ENCODE peak calls at places on chromosomes 3 and 15, in seven cellular contexts. One of them, this sample, is unnamed.

GRCh38 chr15:83928392-83928734 is 274.4 kb downstream of the ADAMTSL3 start:
- DNase-seq in GM13977: peak; percentile 55
- DNase-seq in heart left ventricle: no peak
- DNase-seq in GM23338: no peak
- DNase-seq in Calu3: no peak
- DNase-seq in stomach: no peak
- DNase-seq in GM13976: peak; percentile 40
- DNase-seq in this sample: peak; percentile 76

GRCh38 chr15:46260937-46261336 is 626.1 kb downstream of the SQOR start:
- DNase-seq in GM13977: no peak
- DNase-seq in heart left ventricle: no peak
- DNase-seq in GM23338: peak; percentile 65
- DNase-seq in Calu3: peak; percentile 9
- DNase-seq in stomach: no peak
- DNase-seq in GM13976: no peak
- DNase-seq in this sample: no peak

GRCh38 chr3:47347217-47347801 is 33.5 kb upstream of the PTPN23 start:
- DNase-seq in GM13977: peak; percentile 76
- DNase-seq in heart left ventricle: no peak
- DNase-seq in GM23338: peak; percentile 22
- DNase-seq in Calu3: no peak
- DNase-seq in stomach: no peak
- DNase-seq in GM13976: peak; percentile 78
- DNase-seq in this sample: peak; percentile 51

GRCh38 chr3:14570089-14570488 is 29.9 kb upstream of the GRIP2 start:
- DNase-seq in GM13977: no peak
- DNase-seq in heart left ventricle: no peak
- DNase-seq in GM23338: no peak
- DNase-seq in Calu3: no peak
- DNase-seq in stomach: no peak
- DNase-seq in GM13976: no peak
- DNase-seq in this sample: no peak

GRCh38 chr15:70826634-70827033 is 27.3 kb downstream of the LARP6 start:
- DNase-seq in GM13977: no peak
- DNase-seq in heart left ventricle: peak; percentile 50
- DNase-seq in GM23338: no peak
- DNase-seq in Calu3: peak; percentile 58
- DNase-seq in stomach: no peak
- DNase-seq in GM13976: no peak
- DNase-seq in this sample: no peak

GRCh38 chr15:98614681-98615080 is 33.7 kb upstream of the IGF1R start:
- DNase-seq in GM13977: no peak
- DNase-seq in heart left ventricle: no peak
- DNase-seq in GM23338: no peak
- DNase-seq in Calu3: no peak
- DNase-seq in stomach: no peak
- DNase-seq in GM13976: no peak
- DNase-seq in this sample: no peak

GRCh38 chr15:26590673-26591072 is 182.2 kb downstream of the GABRB3 start:
- DNase-seq in GM13977: no peak
- DNase-seq in heart left ventricle: no peak
- DNase-seq in GM23338: no peak
- DNase-seq in Calu3: no peak
- DNase-seq in stomach: peak; percentile 40
- DNase-seq in GM13976: no peak
- DNase-seq in this sample: no peak

GRCh38 chr3:50582083-50582482 is 12.8 kb downstream of the HEMK1 start:
- DNase-seq in GM13977: no peak
- DNase-seq in heart left ventricle: no peak
- DNase-seq in GM23338: no peak
- DNase-seq in Calu3: no peak
- DNase-seq in stomach: no peak
- DNase-seq in GM13976: no peak
- DNase-seq in this sample: no peak

GRCh38 chr3:186259612-186260383 is 102.2 kb downstream of the DGKG start:
- DNase-seq in GM13977: peak; percentile 79
- DNase-seq in heart left ventricle: peak; percentile 54
- DNase-seq in GM23338: peak; percentile 96
- DNase-seq in Calu3: peak; percentile 93
- DNase-seq in stomach: peak; percentile 82
- DNase-seq in GM13976: peak; percentile 88
- DNase-seq in this sample: no peak

GRCh38 chr3:13674538-13675185 is 125.7 kb downstream of the FBLN2 start:
- DNase-seq in GM13977: no peak
- DNase-seq in heart left ventricle: no peak
- DNase-seq in GM23338: no peak
- DNase-seq in Calu3: no peak
- DNase-seq in stomach: no peak
- DNase-seq in GM13976: no peak
- DNase-seq in this sample: no peak

GRCh38 chr3:13950042-13950441 is 70.2 kb upstream of the WNT7A start:
- DNase-seq in GM13977: no peak
- DNase-seq in heart left ventricle: no peak
- DNase-seq in GM23338: no peak
- DNase-seq in Calu3: no peak
- DNase-seq in stomach: no peak
- DNase-seq in GM13976: no peak
- DNase-seq in this sample: no peak

GRCh38 chr3:157520485-157521184 is 17.4 kb upstream of the VEPH1 start:
- DNase-seq in GM13977: no peak
- DNase-seq in heart left ventricle: no peak
- DNase-seq in GM23338: no peak
- DNase-seq in Calu3: no peak
- DNase-seq in stomach: no peak
- DNase-seq in GM13976: no peak
- DNase-seq in this sample: no peak

GRCh38 chr3:132404276-132404675 is 13.0 kb upstream of the DNAJC13 start:
- DNase-seq in GM13977: no peak
- DNase-seq in heart left ventricle: no peak
- DNase-seq in GM23338: no peak
- DNase-seq in Calu3: no peak
- DNase-seq in stomach: no peak
- DNase-seq in GM13976: no peak
- DNase-seq in this sample: no peak

GRCh38 chr3:129942296-129942695 is 32.2 kb upstream of the TRH start:
- DNase-seq in GM13977: peak; percentile 75
- DNase-seq in heart left ventricle: peak; percentile 61
- DNase-seq in GM23338: peak; percentile 93
- DNase-seq in Calu3: peak; percentile 90
- DNase-seq in stomach: peak; percentile 54
- DNase-seq in GM13976: peak; percentile 75
- DNase-seq in this sample: no peak

GRCh38 chr3:132253262-132253878 is 63.8 kb upstream of the ACP3 start:
- DNase-seq in GM13977: peak; percentile 36
- DNase-seq in heart left ventricle: no peak
- DNase-seq in GM23338: peak; percentile 83
- DNase-seq in Calu3: peak; percentile 63
- DNase-seq in stomach: no peak
- DNase-seq in GM13976: peak; percentile 47
- DNase-seq in this sample: no peak

GRCh38 chr3:111639316-111639715 is 44.2 kb upstream of the ZBED2 start:
- DNase-seq in GM13977: no peak
- DNase-seq in heart left ventricle: no peak
- DNase-seq in GM23338: peak; percentile 6
- DNase-seq in Calu3: no peak
- DNase-seq in stomach: no peak
- DNase-seq in GM13976: no peak
- DNase-seq in this sample: no peak

GRCh38 chr3:72683068-72683467 is 165.2 kb downstream of the SHQ1 start:
- DNase-seq in GM13977: peak; percentile 72
- DNase-seq in heart left ventricle: no peak
- DNase-seq in GM23338: no peak
- DNase-seq in Calu3: no peak
- DNase-seq in stomach: no peak
- DNase-seq in GM13976: peak; percentile 70
- DNase-seq in this sample: peak; percentile 18

GRCh38 chr3:36373661-36374060 is 6.6 kb upstream of the STAC start:
- DNase-seq in GM13977: no peak
- DNase-seq in heart left ventricle: no peak
- DNase-seq in GM23338: peak; percentile 9
- DNase-seq in Calu3: no peak
- DNase-seq in stomach: no peak
- DNase-seq in GM13976: no peak
- DNase-seq in this sample: no peak
- TF ChIP-seq CTCF in GM13977: no peak
- TF ChIP-seq CTCF in heart left ventricle: no peak
- TF ChIP-seq CTCF in GM23338: no peak
- TF ChIP-seq CTCF in Calu3: no peak
- TF ChIP-seq CTCF in stomach: no peak
- TF ChIP-seq CTCF in GM13976: no peak
- TF ChIP-seq CTCF in this sample: no peak

DNA sequence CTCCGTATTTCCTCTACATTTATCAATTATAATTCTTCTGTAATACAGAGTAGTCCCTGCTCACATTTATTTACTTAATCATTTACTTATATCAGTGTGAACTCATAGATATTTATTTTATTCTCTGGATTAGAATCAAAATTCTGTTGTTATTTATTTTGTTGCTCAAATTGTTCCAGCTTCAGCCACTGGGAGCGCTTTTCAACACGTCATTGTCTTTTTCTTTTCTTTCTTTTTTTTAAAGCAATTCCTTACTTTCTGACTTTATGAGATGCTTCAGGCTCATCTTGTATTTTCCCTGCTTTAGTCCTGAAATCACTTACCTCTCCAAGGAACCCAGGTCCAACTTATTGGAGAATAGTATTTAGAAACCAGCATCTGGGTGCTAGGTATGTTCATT is 53.4 kb downstream of the GLCE start:
- DNase-seq in GM13977: no peak
- DNase-seq in heart left ventricle: no peak
- DNase-seq in GM23338: peak; percentile 28
- DNase-seq in Calu3: no peak
- DNase-seq in stomach: no peak
- DNase-seq in GM13976: no peak
- DNase-seq in this sample: no peak
- TF ChIP-seq CTCF in GM13977: no peak
- TF ChIP-seq CTCF in heart left ventricle: no peak
- TF ChIP-seq CTCF in GM23338: peak; percentile 67
- TF ChIP-seq CTCF in Calu3: no peak
- TF ChIP-seq CTCF in stomach: no peak
- TF ChIP-seq CTCF in GM13976: no peak
- TF ChIP-seq CTCF in this sample: no peak

GRCh38 chr3:192013110-192013509 is 552.1 kb downstream of the PYDC2 start:
- DNase-seq in GM13977: no peak
- DNase-seq in heart left ventricle: no peak
- DNase-seq in GM23338: no peak
- DNase-seq in Calu3: no peak
- DNase-seq in stomach: no peak
- DNase-seq in GM13976: no peak
- DNase-seq in this sample: no peak

GRCh38 chr3:192005989-192006388 is 545.0 kb downstream of the PYDC2 start:
- DNase-seq in GM13977: no peak
- DNase-seq in heart left ventricle: no peak
- DNase-seq in GM23338: no peak
- DNase-seq in Calu3: no peak
- DNase-seq in stomach: no peak
- DNase-seq in GM13976: no peak
- DNase-seq in this sample: no peak

GRCh38 chr3:192011137-192011536 is 550.2 kb downstream of the PYDC2 start:
- DNase-seq in GM13977: no peak
- DNase-seq in heart left ventricle: no peak
- DNase-seq in GM23338: no peak
- DNase-seq in Calu3: no peak
- DNase-seq in stomach: no peak
- DNase-seq in GM13976: no peak
- DNase-seq in this sample: no peak

GRCh38 chr3:192010490-192010889 is 549.5 kb downstream of the PYDC2 start:
- DNase-seq in GM13977: no peak
- DNase-seq in heart left ventricle: no peak
- DNase-seq in GM23338: no peak
- DNase-seq in Calu3: no peak
- DNase-seq in stomach: no peak
- DNase-seq in GM13976: no peak
- DNase-seq in this sample: no peak
- TF ChIP-seq CTCF in GM13977: no peak
- TF ChIP-seq CTCF in heart left ventricle: no peak
- TF ChIP-seq CTCF in GM23338: no peak
- TF ChIP-seq CTCF in Calu3: no peak
- TF ChIP-seq CTCF in stomach: no peak
- TF ChIP-seq CTCF in GM13976: no peak
- TF ChIP-seq CTCF in this sample: no peak

GRCh38 chr15:67827561-67828378 is 2.5 kb downstream of the SKOR1 start:
- DNase-seq in GM13977: no peak
- DNase-seq in heart left ventricle: no peak
- DNase-seq in GM23338: peak; percentile 65
- DNase-seq in Calu3: no peak
- DNase-seq in stomach: no peak
- DNase-seq in GM13976: no peak
- DNase-seq in this sample: no peak
- TF ChIP-seq CTCF in GM13977: no peak
- TF ChIP-seq CTCF in heart left ventricle: no peak
- TF ChIP-seq CTCF in GM23338: no peak
- TF ChIP-seq CTCF in Calu3: no peak
- TF ChIP-seq CTCF in stomach: no peak
- TF ChIP-seq CTCF in GM13976: no peak
- TF ChIP-seq CTCF in this sample: no peak

DNA sequence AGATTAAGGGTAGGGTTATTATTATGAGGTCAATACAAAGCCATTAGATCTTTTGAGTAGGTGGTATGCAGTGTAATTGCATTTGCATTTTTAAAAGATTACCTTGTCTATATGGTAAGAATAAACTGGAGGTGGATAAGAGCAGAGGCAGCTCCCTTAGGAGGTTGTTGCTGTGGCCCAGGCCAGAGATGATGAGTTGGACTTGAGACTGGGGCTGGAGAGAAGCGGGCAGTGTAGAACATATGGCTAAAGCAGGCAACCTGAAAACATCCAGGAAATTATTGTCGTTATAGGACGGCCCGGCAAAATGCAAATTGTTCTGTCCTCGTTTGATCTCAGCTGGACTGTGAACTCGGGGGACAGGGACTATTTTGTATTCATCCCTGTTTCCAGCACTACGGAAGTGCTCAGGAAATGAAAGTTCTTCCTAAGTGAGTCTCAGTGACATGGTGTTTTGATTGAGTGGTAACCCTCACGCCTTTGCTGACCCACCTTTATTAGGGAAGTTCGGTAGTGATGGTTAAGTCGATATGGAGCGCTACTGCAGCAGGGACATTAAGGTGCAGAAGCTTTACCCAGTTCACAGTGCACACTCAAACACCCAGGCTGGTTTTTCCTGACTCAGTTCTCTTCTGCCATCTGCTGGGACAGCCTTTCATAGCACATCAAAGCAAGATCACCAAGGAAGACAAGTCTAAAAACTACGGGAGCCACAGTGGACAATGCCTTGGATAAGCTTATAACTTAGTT is 27.2 kb upstream of the VPS33B start:
- DNase-seq in GM13977: peak; percentile 62
- DNase-seq in heart left ventricle: no peak
- DNase-seq in GM23338: peak; percentile 72
- DNase-seq in Calu3: peak; percentile 73
- DNase-seq in stomach: peak; percentile 59
- DNase-seq in GM13976: peak; percentile 69
- DNase-seq in this sample: peak; percentile 33
- TF ChIP-seq CTCF in GM13977: peak; percentile 71
- TF ChIP-seq CTCF in heart left ventricle: peak; percentile 46
- TF ChIP-seq CTCF in GM23338: peak; percentile 59
- TF ChIP-seq CTCF in Calu3: peak; percentile 63
- TF ChIP-seq CTCF in stomach: peak; percentile 45
- TF ChIP-seq CTCF in GM13976: peak; percentile 68
- TF ChIP-seq CTCF in this sample: peak; percentile 80